ENCODE peak calls at places on chromosomes 7 and 10, in six cellular contexts. L, C, W, F, B and K are unnamed samples.

GRCh38 chr7:152145853-152146466 is 120.5 kb downstream of the GALNT11 start:
- DNase-seq in F (peak; percentile 66), W (peak; percentile 56), L (peak; percentile 32), B (no peak), C (peak; percentile 75), K (peak; percentile 9)

GRCh38 chr7:112782498-112782897 is 7.7 kb downstream of the TMEM168 start:
- DNase-seq in B (no peak), L (no peak), F (no peak), C (no peak), W (no peak), K (no peak)

GRCh38 chr7:130989006-130989795 is 255.2 kb upstream of the KLF14 start:
- DNase-seq in B (no peak), L (no peak), C (no peak), F (no peak), W (no peak), K (no peak)

GRCh38 chr10:129788211-129788610 is 175.9 kb downstream of the EBF3 start:
- DNase-seq in F (no peak), W (no peak), B (no peak), L (no peak), C (peak; percentile 14), K (no peak)

GRCh38 chr10:45238896-45239295 is 76.5 kb downstream of the OR13A1 start:
- DNase-seq in L (no peak), F (no peak), B (no peak), W (no peak), C (no peak), K (no peak)

GRCh38 chr7:105178928-105179541 is 165.0 kb downstream of the KMT2E start:
- DNase-seq in C (no peak), L (no peak), W (no peak), B (no peak), F (no peak), K (no peak)

GRCh38 chr10:32982911-32983310 is 24.9 kb upstream of the ITGB1 start:
- DNase-seq in F (no peak), B (no peak), W (peak; percentile 47), C (no peak), L (no peak), K (no peak)

GRCh38 chr7:95871078-95871848 is 98.9 kb downstream of the DYNC1I1 start:
- DNase-seq in F (peak; percentile 86), L (peak; percentile 36), B (no peak), C (peak; percentile 77), W (peak; percentile 63), K (peak; percentile 12)

GRCh38 chr7:156062286-156062685 is 250.0 kb upstream of the SHH start:
- DNase-seq in W (no peak), L (no peak), F (no peak), C (no peak), B (no peak), K (no peak)

DNA sequence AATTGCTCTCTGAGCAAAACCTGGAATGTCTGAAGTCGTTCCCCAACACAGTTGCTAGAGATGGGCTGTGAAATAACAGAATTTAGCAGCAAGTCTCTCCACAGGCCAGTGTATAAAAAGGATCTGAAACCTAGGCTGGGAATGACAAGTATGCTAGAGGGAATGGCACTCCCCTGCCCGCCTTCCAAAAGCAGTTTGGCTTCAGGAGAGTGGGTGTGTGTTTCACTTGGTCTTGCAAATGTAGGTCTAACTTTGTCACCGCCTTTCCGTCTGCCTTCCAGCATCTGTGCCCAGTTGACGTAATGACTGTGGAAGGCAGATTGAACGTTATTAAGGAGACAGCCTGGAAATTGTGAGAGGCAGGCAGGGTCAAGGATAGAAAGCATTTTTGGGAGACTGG is 18.0 kb upstream of the MTURN start:
- DNase-seq in B (peak; percentile 60), C (peak; percentile 71), L (no peak), W (no peak), F (peak; percentile 13), K (no peak)
- H3K4me3 ChIP-seq in B (peak overlapping the region; percentile 32), C (no peak overlapping the region), L (no peak overlapping the region), W (no peak overlapping the region), F (no peak overlapping the region), K (no peak overlapping the region)

DNA sequence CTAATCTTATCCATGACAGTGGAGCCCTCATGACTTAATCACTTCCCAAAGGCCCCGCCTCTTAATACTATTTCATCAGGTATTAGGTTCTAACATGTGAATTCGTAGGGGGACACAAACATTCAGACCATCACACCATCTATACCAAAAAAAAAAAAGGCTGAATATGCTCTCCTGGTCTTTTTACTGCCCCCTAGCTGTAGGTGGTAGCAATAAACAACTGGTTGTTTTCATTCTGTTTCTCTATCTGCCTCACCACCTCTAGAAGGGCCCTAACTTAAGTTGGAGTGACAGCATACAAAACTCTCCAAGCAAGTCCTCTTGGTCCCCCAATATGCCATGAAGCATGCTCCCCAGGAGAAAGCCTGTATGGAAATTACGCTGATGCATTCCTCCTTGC is 94.1 kb downstream of the GRM8 start:
- DNase-seq in L (no peak), B (no peak), W (no peak), C (no peak), F (peak; percentile 67), K (no peak)
- TF ChIP-seq CTCF in L (peak; percentile 38), B (no peak), W (peak; percentile 41), C (peak; percentile 81), F (peak; percentile 74), K (no peak)

GRCh38 chr7:28926871-28927597 is 31.1 kb downstream of the TRIL start:
- DNase-seq in W (peak; percentile 96), F (peak; percentile 96), L (peak; percentile 68), C (peak; percentile 84), B (peak; percentile 35), K (peak; percentile 74)

GRCh38 chr7:28920424-28920823 is 37.7 kb downstream of the TRIL start:
- DNase-seq in C (no peak), B (no peak), F (no peak), L (no peak), W (peak; percentile 32), K (no peak)

GRCh38 chr7:28919510-28919909 is 38.6 kb downstream of the TRIL start:
- DNase-seq in W (no peak), L (no peak), F (no peak), B (no peak), C (no peak), K (no peak)

GRCh38 chr7:28922618-28923331 is 35.4 kb downstream of the TRIL start:
- DNase-seq in L (peak; percentile 29), B (no peak), W (peak; percentile 83), C (peak; percentile 86), F (peak; percentile 97), K (peak; percentile 57)

DNA sequence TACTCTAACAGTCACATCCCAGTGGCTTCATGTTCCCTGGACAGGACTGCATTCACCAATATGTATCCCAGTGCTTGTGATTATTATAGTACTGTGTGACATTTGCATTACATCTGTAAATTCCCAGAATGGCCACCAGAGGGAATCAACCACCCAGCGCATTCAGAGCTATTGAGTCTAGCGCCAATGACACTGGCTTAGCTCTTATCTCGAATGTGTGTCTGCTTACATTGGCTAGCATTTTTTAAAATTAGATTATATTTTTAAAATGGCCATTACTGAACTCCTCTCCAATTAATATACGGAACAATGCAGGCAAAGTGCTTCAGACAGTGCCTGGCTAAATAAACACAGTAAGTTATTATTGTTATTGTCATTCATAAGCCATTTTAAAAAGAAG is 36.3 kb downstream of the TRIL start:
- DNase-seq in W (peak; percentile 81), C (peak; percentile 66), L (peak; percentile 58), B (no peak), F (peak; percentile 83), K (peak; percentile 47)
- H3K4me3 ChIP-seq in W (peak overlapping the region; percentile 7), C (no peak overlapping the region), L (no peak overlapping the region), B (no peak overlapping the region), F (no peak overlapping the region), K (no peak overlapping the region)

DNA sequence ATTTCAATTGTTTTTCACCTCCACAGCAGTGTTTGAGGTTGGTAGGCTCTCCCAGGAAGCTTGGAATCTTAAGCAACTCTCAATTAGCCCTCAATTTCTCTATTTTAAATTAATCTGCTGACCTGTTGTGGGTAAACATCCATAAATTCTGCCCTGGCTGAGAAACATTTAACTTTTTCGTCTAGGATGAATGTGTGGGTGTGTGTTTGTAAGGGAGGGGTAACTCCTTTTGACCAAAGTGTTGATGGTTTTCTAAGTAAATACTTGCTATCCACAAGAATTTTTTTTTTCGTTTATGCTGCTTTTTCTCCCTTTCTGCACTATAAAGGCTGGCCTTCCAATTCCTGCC is 973 bp downstream of the PPP3CB start:
- DNase-seq in C (no peak), B (no peak), F (no peak), L (peak; percentile 6), W (no peak), K (no peak)
- TF ChIP-seq CTCF in C (no peak), B (no peak), F (no peak), L (no peak), W (no peak), K (no peak)

DNA sequence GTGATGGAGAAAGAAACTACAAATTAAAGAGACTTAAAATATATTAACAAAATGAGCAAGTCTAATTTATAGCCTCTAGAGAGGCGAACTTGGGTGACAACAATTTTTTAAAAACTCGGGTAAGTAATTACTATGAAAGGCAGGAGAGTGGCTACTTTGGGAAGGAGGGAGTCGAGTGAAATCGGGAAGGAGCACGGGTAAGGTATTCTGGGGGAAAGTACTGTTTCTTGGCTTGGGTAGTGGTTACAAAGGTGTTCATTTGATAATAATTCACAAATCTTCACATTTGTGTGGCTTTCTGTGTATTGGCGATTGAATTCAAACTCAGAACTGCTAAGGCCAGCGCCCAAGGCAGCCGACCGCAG is 32.9 kb upstream of the GRID1 start:
- DNase-seq in F (no peak), C (no peak), L (no peak), B (no peak), W (no peak), K (no peak)
- H3K4me3 ChIP-seq in F (peak overlapping the region; percentile 74), C (no peak overlapping the region), L (no peak overlapping the region), B (peak overlapping the region; percentile 89), W (peak overlapping the region; percentile 82), K (peak overlapping the region; percentile 52)